ENCODE peak calls at places on chromosomes 4 and X, in nine cellular contexts. K is cardiac fibroblast; T is Calu3; A is CD4-positive, alpha-beta T cell; Y is neural progenitor cell; H is foreskin fibroblast; I is stomach; S is nephron progenitor cell; L is uterus. E is an unnamed sample.

GRCh38 chr4:184906480-184907097 is 80.8 kb upstream of the ACSL1 start:
- DNase-seq in T (no peak), A (no peak), L (no peak), H (no peak), I (no peak), S (no peak), K (no peak), Y (no peak), E (no peak)

GRCh38 chr4:183588169-183588675 is 70.8 kb downstream of the RWDD4 start:
- DNase-seq in I (no peak), L (peak; percentile 35), K (no peak), T (no peak), A (no peak), S (no peak), H (peak; percentile 54), Y (no peak), E (peak; percentile 5)

GRCh38 chrX:19728915-19729314 is 158.5 kb downstream of the SH3KBP1 start:
- DNase-seq in H (no peak), L (no peak), A (no peak), S (no peak), Y (no peak), K (no peak), I (no peak), T (no peak), E (no peak)

GRCh38 chr4:28360681-28361080 is 1500.0 kb downstream of the STIM2 start:
- DNase-seq in A (no peak), K (no peak), T (no peak), S (no peak), L (no peak), I (no peak), Y (no peak), H (no peak), E (no peak)

GRCh38 chr4:150002561-150002960 is 75.7 kb upstream of the DCLK2 start:
- DNase-seq in L (no peak), S (no peak), T (no peak), K (peak; percentile 25), H (no peak), Y (no peak), I (no peak), A (no peak), E (no peak)

GRCh38 chr4:138659041-138659565 is 356.5 kb upstream of the NOCT start:
- DNase-seq in I (no peak), S (no peak), L (no peak), A (no peak), T (no peak), Y (peak; percentile 11), H (no peak), K (no peak), E (no peak)

GRCh38 chr4:185276036-185276435 is 66.6 kb downstream of the SNX25 start:
- DNase-seq in S (no peak), K (peak; percentile 63), Y (no peak), I (no peak), A (no peak), L (no peak), T (no peak), H (no peak), E (no peak)

GRCh38 chrX:74009041-74009440 is 294.9 kb upstream of the ZCCHC13 start:
- DNase-seq in H (no peak), L (no peak), Y (no peak), A (no peak), K (peak; percentile 20), I (no peak), T (no peak), S (no peak), E (no peak)

GRCh38 chrX:118115948-118116307 is 682 bp downstream of the KLHL13 start:
- DNase-seq in L (no peak), K (no peak), T (no peak), I (no peak), A (no peak), Y (peak; percentile 26), S (no peak), H (no peak), E (no peak)

GRCh38 chr4:90317785-90318184 is 190.6 kb downstream of the CCSER1 start:
- DNase-seq in I (no peak), L (no peak), H (peak; percentile 59), S (no peak), T (no peak), K (peak; percentile 93), A (no peak), Y (no peak), E (peak; percentile 72)

GRCh38 chr4:153676984-153677383 is 7.1 kb upstream of the TLR2 start:
- DNase-seq in Y (no peak), T (no peak), S (no peak), K (peak; percentile 96), H (peak; percentile 65), L (no peak), A (no peak), I (no peak), E (peak; percentile 10)

GRCh38 chr4:31094474-31094873 is 374.3 kb downstream of the PCDH7 start:
- DNase-seq in I (no peak), H (no peak), L (no peak), Y (no peak), A (no peak), T (no peak), K (no peak), S (no peak), E (no peak)

GRCh38 chr4:15963568-15963967 is 593 bp upstream of the FGFBP2 start:
- DNase-seq in T (no peak), H (no peak), I (no peak), K (no peak), A (no peak), L (no peak), Y (no peak), S (no peak), E (no peak)

GRCh38 chr4:27974339-27974738 is 1113.7 kb downstream of the STIM2 start:
- DNase-seq in K (no peak), I (no peak), L (no peak), Y (no peak), T (no peak), A (no peak), S (no peak), H (no peak), E (no peak)

GRCh38 chr4:141046255-141046654 is 87.0 kb downstream of the RNF150 start:
- DNase-seq in L (no peak), A (no peak), S (no peak), K (peak; percentile 96), T (no peak), I (no peak), H (peak; percentile 96), Y (no peak), E (peak; percentile 90)

GRCh38 chrX:109312757-109313156 is 169.1 kb downstream of the GUCY2F start:
- DNase-seq in L (no peak), K (no peak), T (no peak), A (no peak), S (no peak), Y (no peak), H (no peak), I (no peak), E (no peak)

GRCh38 chr4:114156371-114156770 is 176.9 kb upstream of the ARSJ start:
- DNase-seq in Y (no peak), I (no peak), S (no peak), T (no peak), K (no peak), A (no peak), H (no peak), L (no peak), E (no peak)

GRCh38 chr4:174111350-174111888 is 172.0 kb downstream of the FBXO8 start:
- DNase-seq in T (no peak), I (no peak), S (no peak), H (no peak), K (no peak), A (no peak), L (no peak), Y (no peak), E (no peak)

GRCh38 chrX:12974797-12975669 is at the start of gene TMSB4X:
- DNase-seq in T (peak; percentile 90), K (peak; percentile 86), S (peak; percentile 78), I (peak; percentile 87), H (peak; percentile 75), Y (peak; percentile 95), A (peak; percentile 75), L (peak; percentile 84), E (peak; percentile 74)
- TF ChIP-seq CTCF in T (no peak), K (no peak), S (no peak), I (no peak), H (no peak), Y (no peak), A (no peak), L (no peak), E (no peak)

DNA sequence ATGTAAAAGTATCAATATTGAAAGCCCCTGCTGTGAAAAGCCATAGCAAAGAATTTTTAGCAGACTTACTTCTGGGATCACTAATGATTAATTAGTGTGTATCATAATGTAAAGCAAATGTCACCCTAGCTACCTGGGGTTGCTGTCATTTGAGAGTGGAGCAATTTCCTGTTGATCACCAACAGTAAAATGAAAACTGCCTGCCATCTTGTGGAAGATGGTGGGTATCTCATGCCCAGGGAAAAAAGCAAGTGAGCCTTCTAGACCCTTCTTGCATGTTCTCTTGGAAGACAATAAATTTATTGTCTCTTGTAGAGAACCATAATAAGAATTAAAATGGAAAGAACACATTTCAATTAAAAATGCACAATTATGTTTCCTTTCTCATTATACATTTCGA is 360.2 kb downstream of the ZIC3 start:
- DNase-seq in I (no peak), H (no peak), K (no peak), S (peak; percentile 15), L (no peak), A (no peak), Y (peak; percentile 47), T (no peak), E (no peak)
- TF ChIP-seq CTCF in I (peak; percentile 24), H (no peak), K (no peak), S (peak; percentile 61), L (no peak), A (no peak), Y (peak; percentile 68), T (no peak), E (no peak)

GRCh38 chr4:33628296-33628695 is 2616.0 kb downstream of the ARAP2 start:
- DNase-seq in K (no peak), A (no peak), H (peak; percentile 4), I (no peak), L (no peak), Y (no peak), S (no peak), T (no peak), E (no peak)

GRCh38 chr4:33626242-33626641 is 2618.1 kb downstream of the ARAP2 start:
- DNase-seq in K (no peak), S (no peak), T (no peak), H (no peak), I (no peak), A (no peak), Y (no peak), L (no peak), E (no peak)

DNA sequence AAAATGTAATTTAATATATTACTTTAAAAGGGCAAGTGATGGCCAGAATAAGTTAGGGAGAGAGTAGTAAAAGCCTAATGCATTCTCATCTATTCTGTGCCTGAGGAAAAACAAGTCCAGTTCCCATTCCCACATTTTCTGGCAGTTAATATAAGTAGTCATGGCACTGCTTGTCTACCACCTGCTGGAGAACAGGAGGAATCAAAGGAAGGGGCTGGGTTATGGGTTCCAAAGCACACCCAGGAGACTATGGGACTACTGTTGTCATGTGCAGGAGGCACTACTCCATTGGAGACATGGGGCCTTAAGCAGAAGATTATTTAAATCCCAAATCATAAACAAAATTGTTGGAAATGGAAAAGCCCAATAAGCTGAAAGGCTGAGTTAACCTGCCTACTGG is 2618.6 kb downstream of the ARAP2 start:
- DNase-seq in Y (peak; percentile 6), I (no peak), K (no peak), A (no peak), L (no peak), H (no peak), T (no peak), S (no peak), E (no peak)
- TF ChIP-seq CTCF in Y (peak; percentile 23), I (no peak), K (no peak), A (no peak), L (no peak), H (no peak), T (no peak), S (no peak), E (no peak)

GRCh38 chr4:88573995-88574394 is 18.3 kb upstream of the HERC3 start:
- DNase-seq in A (no peak), Y (peak; percentile 47), I (no peak), T (no peak), H (no peak), L (no peak), S (no peak), K (peak; percentile 18), E (no peak)
- TF ChIP-seq CTCF in A (no peak), Y (peak; percentile 52), I (no peak), T (no peak), H (peak; percentile 27), L (peak; percentile 40), S (peak; percentile 21), K (no peak), E (peak; percentile 23)

E was measured in AG09319.